ENCODE peak calls at places on chromosomes 6 and 20, in six cellular contexts. N is IMR-90, H is adrenal gland, G is gastrocnemius medialis, W is esophagus squamous epithelium, C is A549. D is an unnamed sample.

GRCh38 chr6:34246563-34247391 is 2.0 kb downstream of the SMIM29 start:
- DNase-seq in G (no peak), C (peak), W (no peak), H (no peak), N (peak), D (no peak)

GRCh38 chr6:44161997-44162338 is 3.3 kb downstream of the CAPN11 start:
- DNase-seq in H (peak), N (peak), W (no peak), C (no peak), G (no peak), D (no peak)

GRCh38 chr6:41470341-41471063 is 75.7 kb upstream of the FOXP4 start:
- DNase-seq in W (no peak), N (no peak), H (no peak), C (no peak), G (no peak), D (no peak)

GRCh38 chr20:62707981-62708521 is 585 bp upstream of the NTSR1 start:
- DNase-seq in H (no peak), G (no peak), N (no peak), W (no peak), C (peak), D (no peak)

GRCh38 chr6:146910611-146911010 is 293.6 kb upstream of the STXBP5 start:
- DNase-seq in W (no peak), G (no peak), C (no peak), H (no peak), N (no peak), D (no peak)

GRCh38 chr6:25127433-25127832 is 151.7 kb upstream of the CARMIL1 start:
- DNase-seq in H (no peak), N (no peak), G (no peak), W (no peak), C (no peak), D (no peak)

GRCh38 chr6:141667580-141668309 is 465.0 kb upstream of the GJE1 start:
- DNase-seq in W (no peak), C (no peak), G (no peak), H (no peak), N (peak), D (no peak)

GRCh38 chr6:33837971-33838665 is 34.3 kb upstream of the MLN start:
- DNase-seq in W (no peak), N (peak), C (no peak), H (peak), G (no peak), D (no peak)

GRCh38 chr20:50594591-50595432 is 84.6 kb downstream of the PTPN1 start:
- DNase-seq in G (no peak), C (no peak), W (no peak), N (no peak), H (no peak), D (no peak)

GRCh38 chr6:1912731-1913130 is 303.0 kb downstream of the FOXC1 start:
- DNase-seq in G (no peak), N (no peak), H (no peak), C (no peak), W (no peak), D (no peak)

GRCh38 chr6:44921787-44922186 is 406.3 kb upstream of the RUNX2 start:
- DNase-seq in C (no peak), G (no peak), N (no peak), H (no peak), W (no peak), D (no peak)

GRCh38 chr6:83047065-83047754 is 18.4 kb downstream of the UBE3D start:
- DNase-seq in H (no peak), W (no peak), G (no peak), C (no peak), N (no peak), D (no peak)

GRCh38 chr6:34610819-34611477 is 54.8 kb upstream of the SPDEF start:
- DNase-seq in H (no peak), C (peak), W (no peak), N (peak), G (no peak), D (no peak)

GRCh38 chr6:162377735-162378134 is 349.8 kb downstream of the PRKN start:
- DNase-seq in C (no peak), W (no peak), G (no peak), N (no peak), H (no peak), D (no peak)

GRCh38 chr6:126100386-126100785 is 114.0 kb downstream of the TRMT11 start:
- DNase-seq in W (no peak), H (no peak), N (no peak), C (no peak), G (no peak), D (no peak)

GRCh38 chr6:86558318-86558717 is 379.0 kb upstream of the HTR1E start:
- DNase-seq in G (no peak), C (no peak), H (no peak), N (no peak), W (no peak), D (no peak)

GRCh38 chr6:166206510-166207389 is 39.1 kb upstream of the TBXT start:
- DNase-seq in W (no peak), N (no peak), C (no peak), H (no peak), G (no peak), D (no peak)

GRCh38 chr6:41689171-41690008 is 46.0 kb downstream of the TFEB start:
- DNase-seq in G (peak), N (peak), H (peak), W (no peak), C (no peak), D (no peak)

GRCh38 chr20:15061061-15061430 is 723.6 kb upstream of the FLRT3 start:
- DNase-seq in C (no peak), H (no peak), W (no peak), G (no peak), N (no peak), D (no peak)

GRCh38 chr6:137927777-137928218 is 60.7 kb downstream of the TNFAIP3 start:
- DNase-seq in C (no peak), H (no peak), G (no peak), N (peak), W (no peak), D (peak)

GRCh38 chr6:165805604-165806003 is 142.6 kb upstream of the PDE10A start:
- DNase-seq in C (no peak), G (no peak), W (no peak), H (no peak), N (no peak), D (no peak)

GRCh38 chr6:12761376-12762115 is 45.0 kb downstream of the PHACTR1 start:
- DNase-seq in N (no peak), H (no peak), G (no peak), C (peak), W (no peak), D (no peak)

GRCh38 chr6:2524090-2524489 is 226.6 kb downstream of the MYLK4 start:
- DNase-seq in W (no peak), N (no peak), H (no peak), G (no peak), C (peak), D (no peak)

GRCh38 chr20:58708246-58708931 is 15.8 kb downstream of the NPEPL1 start:
- DNase-seq in H (no peak), G (no peak), W (no peak), C (no peak), N (no peak), D (peak)

GRCh38 chr6:89120371-89120770 is 2.5 kb upstream of the SRSF12 start:
- DNase-seq in G (no peak), W (no peak), H (no peak), N (peak), C (peak), D (no peak)

GRCh38 chr20:48732081-48732829 is 95.5 kb downstream of the PREX1 start:
- DNase-seq in H (peak), G (no peak), W (no peak), C (no peak), N (no peak), D (no peak)

DNA sequence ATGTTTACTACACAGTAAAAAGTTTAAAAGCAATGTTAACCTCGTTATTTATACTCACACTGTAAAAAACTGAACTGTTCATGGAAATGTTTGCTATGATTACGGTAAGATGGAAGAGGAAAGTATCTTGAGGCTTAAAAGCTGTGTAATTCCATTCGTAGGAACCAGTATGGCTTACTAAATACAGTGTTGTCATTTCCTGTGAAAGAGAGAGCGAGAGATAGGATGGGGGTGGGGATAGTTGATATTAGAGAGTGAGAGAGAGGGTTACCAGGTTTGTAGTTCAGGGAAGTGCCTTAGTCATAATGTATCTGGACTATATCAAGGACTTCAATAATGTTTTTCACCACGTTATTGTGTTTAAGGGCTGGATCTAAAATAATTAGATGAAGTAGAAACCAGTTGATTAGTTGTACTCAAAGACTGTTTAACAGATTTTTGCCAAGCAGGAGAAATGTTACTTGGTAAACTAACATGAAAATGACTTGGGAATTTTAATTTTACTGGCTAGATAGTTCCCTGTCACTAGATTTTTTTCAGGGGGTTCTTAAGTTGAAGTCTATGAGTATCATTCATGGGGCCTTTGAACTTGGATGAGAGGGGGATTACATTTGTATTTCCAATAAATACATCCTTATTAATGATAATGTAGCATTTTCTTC is 30.4 kb downstream of the AFDN start:
- DNase-seq in G (no peak), N (peak), C (no peak), H (no peak), W (no peak), D (no peak)
- TF ChIP-seq POLR2A in G (no peak), N (no peak), C (no peak), H (no peak), W (no peak), D (no peak)

GRCh38 chr6:6869084-6869483 is 238.7 kb upstream of the RREB1 start:
- DNase-seq in C (no peak), W (no peak), G (no peak), H (no peak), N (no peak), D (no peak)

GRCh38 chr6:6875818-6876470 is 231.8 kb upstream of the RREB1 start:
- DNase-seq in W (no peak), G (no peak), H (peak), C (peak), N (peak), D (no peak)

GRCh38 chr6:6870914-6871313 is 236.8 kb upstream of the RREB1 start:
- DNase-seq in N (no peak), W (no peak), H (no peak), C (no peak), G (no peak), D (no peak)

DNA sequence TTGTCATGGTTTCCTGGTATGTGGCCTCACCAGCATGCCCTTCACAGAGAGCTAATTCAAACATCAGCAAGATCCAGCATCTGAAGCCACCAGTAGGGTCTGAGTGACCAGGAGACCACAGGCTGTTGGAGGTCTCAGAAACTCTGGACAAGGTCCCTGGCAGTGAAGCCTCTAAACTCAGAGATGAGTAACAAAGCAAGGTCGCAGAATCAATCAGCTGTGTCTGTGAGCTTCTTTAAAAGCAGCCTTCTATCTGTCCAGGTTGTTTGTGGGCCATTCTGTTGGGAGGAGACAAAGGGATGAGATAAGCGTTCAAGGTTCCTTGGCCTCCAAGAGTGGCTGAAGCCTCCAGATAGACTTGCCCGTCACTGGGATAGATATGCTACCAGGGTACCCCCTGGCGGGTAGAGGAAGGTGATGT is 234.8 kb upstream of the RREB1 start:
- DNase-seq in C (no peak), G (no peak), W (no peak), N (no peak), H (no peak), D (no peak)
- TF ChIP-seq POLR2A in C (no peak), G (no peak), W (no peak), N (no peak), H (no peak), D (no peak)

GRCh38 chr6:150894935-150895686 is 29.6 kb downstream of the MTHFD1L start:
- DNase-seq in G (no peak), W (no peak), H (no peak), C (peak), N (peak), D (no peak)
- TF ChIP-seq POLR2A in G (no peak), W (no peak), H (no peak), C (no peak), N (peak), D (no peak)

DNA sequence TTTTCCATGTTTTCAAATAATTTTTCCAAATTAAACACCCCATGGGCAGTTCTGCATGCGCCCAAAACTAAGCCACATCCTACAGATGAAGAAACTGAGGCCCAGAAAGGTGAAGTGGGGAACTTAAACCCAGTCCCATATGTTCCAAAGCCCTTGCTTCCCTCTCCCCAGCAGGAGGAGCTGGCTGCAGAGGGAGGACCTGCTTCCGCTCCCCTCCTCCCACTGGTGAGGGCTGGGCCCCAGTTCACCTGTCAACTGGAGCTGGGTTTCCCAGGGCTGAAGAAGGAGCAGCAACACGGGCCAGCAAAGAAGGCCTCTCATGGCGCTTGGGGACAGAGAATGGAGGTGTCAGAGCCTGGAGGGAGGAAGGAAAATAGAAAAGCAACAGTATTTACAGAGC is 1.4 kb upstream of the RBPJL start:
- DNase-seq in H (no peak), N (no peak), W (no peak), C (no peak), G (no peak), D (no peak)
- TF ChIP-seq POLR2A in H (no peak), N (no peak), W (no peak), C (no peak), G (no peak), D (no peak)

GRCh38 chr6:158910484-158911075 is 89.4 kb downstream of the RSPH3 start:
- DNase-seq in N (no peak), H (no peak), W (no peak), G (no peak), C (no peak), D (no peak)
- TF ChIP-seq POLR2A in N (no peak), H (no peak), W (no peak), G (no peak), C (no peak), D (no peak)

GRCh38 chr20:35275741-35276251 is 2.1 kb downstream of the MMP24OS start:
- DNase-seq in N (no peak), G (no peak), H (peak), C (no peak), W (no peak), D (no peak)
- TF ChIP-seq POLR2A in N (peak), G (no peak), H (no peak), C (no peak), W (no peak), D (no peak)

DNA sequence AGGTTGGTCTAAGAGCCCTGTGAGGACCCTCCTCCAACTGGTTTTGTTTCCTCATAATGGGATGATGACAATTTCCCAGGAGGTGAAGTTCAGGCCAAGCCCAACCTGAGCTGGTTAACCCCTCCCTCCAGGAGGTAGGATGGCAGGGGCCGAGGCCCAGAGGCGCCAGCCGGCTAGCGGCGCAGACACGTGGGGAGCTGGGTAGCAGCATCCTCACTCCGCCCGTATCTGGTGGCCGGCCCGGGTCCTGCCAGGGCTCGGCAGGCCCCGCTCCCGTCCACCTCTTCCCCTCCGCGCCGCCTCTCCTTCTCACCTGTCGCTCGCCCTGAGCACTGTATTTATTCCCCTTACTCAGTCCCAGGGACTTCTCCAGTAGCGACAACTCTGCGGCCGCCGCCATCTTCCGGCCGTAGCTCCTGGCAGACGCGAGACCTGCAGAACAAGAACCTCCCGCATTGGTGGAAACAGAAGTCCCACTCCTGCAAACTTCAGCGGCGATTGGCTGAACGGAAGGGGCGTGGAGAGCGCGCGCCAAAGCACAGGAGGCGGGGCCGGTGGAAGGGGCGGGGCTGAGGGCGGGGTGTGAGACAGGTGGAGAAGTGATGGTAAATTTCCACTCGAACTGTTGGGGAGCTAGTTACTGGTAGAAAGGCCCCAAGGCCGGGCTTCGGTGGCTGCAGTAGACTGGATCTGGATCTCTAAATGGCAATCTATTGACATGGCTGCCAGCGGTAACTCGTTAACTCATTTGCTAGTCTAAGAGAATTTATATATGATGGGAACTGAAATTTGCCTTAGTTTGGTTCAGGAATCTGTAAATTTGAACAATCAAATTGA is at the start of gene EEF1E1:
- DNase-seq in C (peak), G (peak), N (peak), H (peak), W (peak), D (peak)
- TF ChIP-seq POLR2A in C (peak), G (no peak), N (peak), H (peak), W (peak), D (peak)

GRCh38 chr20:33401042-33401921 is at the start of gene CDK5RAP1:
- DNase-seq in N (peak), G (peak), H (peak), C (peak), W (peak), D (peak)
- TF ChIP-seq POLR2A in N (peak), G (no peak), H (peak), C (peak), W (peak), D (no peak)